ENCODE peak calls at places on chromosomes 4 and X, in eight cellular contexts. Q is WTC11, N is psoas muscle, S is SK-N-SH, E is foreskin keratinocyte, H is left ventricle myocardium inferior, K is H9, F is glutamatergic neuron. X is an unnamed sample.

GRCh38 chr4:172596206-172596605 is 572.4 kb upstream of the GALNT7 start:
- DNase-seq in Q (peak; percentile 11), N (no peak), S (no peak), E (no peak), H (no peak), K (peak; percentile 39), F (no peak), X (no peak)

GRCh38 chr4:74473155-74473811 is 28.3 kb downstream of the AREG start:
- DNase-seq in Q (no peak), N (no peak), S (no peak), E (peak; percentile 74), H (no peak), K (no peak), F (no peak), X (peak; percentile 84)

GRCh38 chr4:8346838-8347605 is 77.5 kb downstream of the HTRA3 start:
- DNase-seq in Q (no peak), N (no peak), S (peak; percentile 62), E (no peak), H (peak; percentile 18), K (no peak), F (no peak), X (no peak)

GRCh38 chr4:186819357-186820086 is 95.9 kb upstream of the FAT1 start:
- DNase-seq in Q (no peak), N (no peak), S (no peak), E (no peak), H (no peak), K (no peak), F (no peak), X (no peak)

GRCh38 chrX:137387646-137388045 is 178.3 kb upstream of the ZIC3 start:
- DNase-seq in Q (no peak), N (no peak), S (no peak), E (no peak), H (no peak), K (no peak), F (no peak), X (no peak)

GRCh38 chr4:185259719-185260118 is 50.3 kb downstream of the SNX25 start:
- DNase-seq in Q (no peak), N (no peak), S (no peak), E (no peak), H (no peak), K (no peak), F (no peak), X (no peak)

GRCh38 chr4:185542626-185543336 is 7.5 kb upstream of the PDLIM3 start:
- DNase-seq in Q (no peak), N (peak; percentile 57), S (no peak), E (no peak), H (peak; percentile 80), K (no peak), F (no peak), X (no peak)

GRCh38 chr4:151537726-151538125 is 128.8 kb downstream of the FHIP1A start:
- DNase-seq in Q (no peak), N (no peak), S (no peak), E (no peak), H (no peak), K (no peak), F (no peak), X (no peak)

GRCh38 chr4:74330295-74330750 is 22.1 kb downstream of the EPGN start:
- DNase-seq in Q (no peak), N (no peak), S (no peak), E (no peak), H (no peak), K (no peak), F (no peak), X (no peak)

GRCh38 chr4:3879681-3880594 is 113.8 kb downstream of the ADRA2C start:
- DNase-seq in Q (peak; percentile 45), N (no peak), S (peak; percentile 27), E (no peak), H (no peak), K (no peak), F (no peak), X (no peak)

GRCh38 chr4:137213372-137214173 is 318.7 kb downstream of the PCDH18 start:
- DNase-seq in Q (no peak), N (no peak), S (no peak), E (no peak), H (no peak), K (no peak), F (no peak), X (no peak)

GRCh38 chr4:140242357-140243284 is 88.6 kb upstream of the MAML3 start:
- DNase-seq in Q (no peak), N (no peak), S (no peak), E (no peak), H (no peak), K (no peak), F (no peak), X (no peak)

GRCh38 chrX:111411591-111412371 is at the start of gene DCX:
- DNase-seq in Q (no peak), N (no peak), S (peak; percentile 4), E (no peak), H (no peak), K (peak; percentile 40), F (peak; percentile 32), X (no peak)

GRCh38 chr4:94613248-94613647 is 144.5 kb upstream of the BMPR1B start:
- DNase-seq in Q (no peak), N (no peak), S (no peak), E (no peak), H (no peak), K (no peak), F (no peak), X (no peak)

GRCh38 chr4:22417408-22417807 is 98.5 kb downstream of the ADGRA3 start:
- DNase-seq in Q (no peak), N (no peak), S (no peak), E (no peak), H (no peak), K (no peak), F (no peak), X (no peak)

GRCh38 chrX:100625985-100626491 is 10.6 kb downstream of the TSPAN6 start:
- DNase-seq in Q (no peak), N (no peak), S (no peak), E (no peak), H (no peak), K (no peak), F (no peak), X (no peak)

GRCh38 chr4:120692964-120693363 is 229.6 kb downstream of the PRDM5 start:
- DNase-seq in Q (no peak), N (no peak), S (no peak), E (peak; percentile 73), H (no peak), K (no peak), F (no peak), X (peak; percentile 53)

DNA sequence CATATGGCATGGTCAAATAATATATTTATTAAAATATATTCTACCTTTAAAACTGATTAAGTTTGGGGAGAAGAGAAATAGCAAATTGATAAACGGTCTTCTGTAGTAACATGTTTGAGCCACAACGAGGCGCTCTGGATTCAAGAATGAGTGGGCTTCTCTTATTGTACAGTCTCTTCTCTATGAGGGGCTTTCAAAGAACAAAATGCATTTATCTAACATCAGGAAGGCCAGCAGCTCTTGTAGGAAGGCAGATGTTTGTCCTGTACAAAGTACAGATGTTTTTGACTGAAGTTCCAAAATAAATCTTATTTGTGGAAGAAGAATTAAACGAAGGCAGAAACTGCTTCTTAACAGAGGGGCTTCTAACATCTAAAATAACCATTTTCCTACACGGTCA is 153.6 kb downstream of the RASL11B start:
- DNase-seq in Q (peak; percentile 44), N (no peak), S (peak; percentile 36), E (no peak), H (no peak), K (peak; percentile 37), F (peak; percentile 60), X (no peak)
- TF ChIP-seq CTCF in Q (peak; percentile 48), N (peak; percentile 70), S (peak; percentile 87), E (peak; percentile 74), H (peak; percentile 75), K (peak; percentile 90), F (peak; percentile 79), X (no peak)

GRCh38 chr4:16449381-16449780 is 223.1 kb upstream of the TAPT1 start:
- DNase-seq in Q (no peak), N (no peak), S (no peak), E (no peak), H (no peak), K (no peak), F (no peak), X (no peak)

GRCh38 chr4:16450031-16450430 is 223.8 kb upstream of the TAPT1 start:
- DNase-seq in Q (no peak), N (no peak), S (no peak), E (no peak), H (no peak), K (no peak), F (no peak), X (no peak)

GRCh38 chr4:16448240-16448639 is 222.0 kb upstream of the TAPT1 start:
- DNase-seq in Q (no peak), N (no peak), S (no peak), E (no peak), H (no peak), K (no peak), F (no peak), X (no peak)

DNA sequence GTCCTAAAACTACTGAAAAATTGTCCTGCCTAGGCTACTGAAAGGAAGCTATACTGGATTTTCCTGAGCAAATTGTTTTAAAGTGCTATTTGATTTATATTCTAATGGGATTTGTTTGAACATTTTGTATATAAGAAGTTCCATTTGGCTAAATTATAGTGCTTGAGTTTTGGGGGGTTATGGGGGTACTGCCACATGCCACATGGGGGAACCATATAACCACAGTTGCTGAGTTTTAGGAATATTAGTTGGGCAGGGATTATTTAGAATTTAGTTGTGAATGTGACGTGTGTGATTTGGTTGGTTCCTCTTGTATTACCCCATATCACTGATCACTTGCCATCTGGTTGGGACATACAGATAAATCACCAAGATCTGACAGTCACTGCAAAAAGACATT is 224.5 kb upstream of the TAPT1 start:
- DNase-seq in Q (no peak), N (no peak), S (peak; percentile 8), E (no peak), H (no peak), K (no peak), F (no peak), X (no peak)
- TF ChIP-seq CTCF in Q (no peak), N (peak; percentile 15), S (peak; percentile 46), E (peak; percentile 37), H (peak; percentile 35), K (peak; percentile 40), F (no peak), X (no peak)

DNA sequence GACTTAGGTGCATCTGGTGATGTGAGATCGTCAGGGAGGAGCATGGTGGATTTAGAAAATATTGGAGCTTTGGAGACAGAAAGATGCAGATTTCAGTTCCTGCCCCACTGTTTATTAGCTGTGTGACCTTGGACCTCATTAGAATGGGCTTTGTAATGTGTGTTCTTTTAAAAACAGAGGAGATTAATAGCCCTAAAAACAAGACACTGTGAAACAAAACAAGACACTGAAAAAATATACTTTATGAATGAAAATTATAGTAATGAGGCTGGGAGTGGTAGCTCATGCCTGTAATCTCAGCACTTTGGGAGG is 79.5 kb downstream of the EVC start:
- DNase-seq in Q (no peak), N (no peak), S (no peak), E (no peak), H (no peak), K (no peak), F (no peak), X (no peak)
- TF ChIP-seq CTCF in Q (no peak), N (no peak), S (no peak), E (no peak), H (no peak), K (no peak), F (no peak), X (peak; percentile 50)

DNA sequence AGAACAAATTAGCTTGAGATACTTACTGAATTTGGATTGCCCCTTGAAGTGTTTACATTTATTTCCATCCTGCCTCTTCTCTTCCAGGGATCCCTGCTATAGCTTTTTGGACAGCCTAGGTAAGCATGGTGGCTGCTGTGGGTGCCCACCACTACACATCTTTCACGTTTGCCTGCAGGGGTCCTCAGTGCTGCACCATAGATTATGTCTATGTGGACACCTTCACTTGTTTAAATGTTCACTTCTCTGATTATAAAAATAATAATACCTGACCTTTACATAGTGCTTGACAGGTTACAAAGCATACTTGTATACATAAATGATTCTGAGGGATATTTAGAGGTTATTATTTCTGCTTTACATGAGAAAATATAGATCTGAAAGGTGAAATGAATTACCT is 67.9 kb upstream of the SLC4A4 start:
- DNase-seq in Q (peak; percentile 57), N (no peak), S (peak; percentile 1), E (no peak), H (no peak), K (peak; percentile 38), F (peak; percentile 63), X (no peak)
- TF ChIP-seq CTCF in Q (no peak), N (peak; percentile 35), S (peak; percentile 42), E (peak; percentile 66), H (peak; percentile 44), K (peak; percentile 65), F (peak; percentile 20), X (no peak)